ENCODE peak calls at places on chromosomes 11 and 22, in seven cellular contexts. B is activated naive CD8-positive, alpha-beta T cell treated with anti-CD3 and anti-CD28 coated beads, Interleukin-2, amount 50 U/mL, for 16 hours; F is B cell; Q is Peyer's patch; R is HEK293T; S is CD8-positive, alpha-beta memory T cell; I is activated CD8-positive, alpha-beta memory T cell treated with anti-CD3 and anti-CD28 coated beads for 1 hour. C is an unnamed sample.

GRCh38 chr11:16603245-16603644 is 135.2 kb upstream of the C11orf58 start:
- DNase-seq in S (no peak), Q (no peak), R (peak; percentile 10), F (no peak), I (no peak), B (no peak), C (no peak)

GRCh38 chr11:35313066-35313765 is 106.1 kb downstream of the SLC1A2 start:
- DNase-seq in Q (peak; percentile 32), S (no peak), B (no peak), F (peak; percentile 75), I (no peak), R (no peak), C (no peak)

GRCh38 chr22:45731041-45731797 is 59.6 kb downstream of the ATXN10 start:
- DNase-seq in I (no peak), Q (no peak), S (no peak), B (no peak), R (no peak), F (no peak), C (no peak)

GRCh38 chr11:43908191-43908590 is 27.6 kb downstream of the ALKBH3 start:
- DNase-seq in R (no peak), S (no peak), Q (no peak), B (no peak), F (no peak), I (no peak), C (peak; percentile 17)

GRCh38 chr22:19723165-19723989 is at the start of gene GP1BB:
- DNase-seq in S (no peak), Q (no peak), R (peak; percentile 65), B (no peak), I (no peak), F (peak; percentile 57), C (no peak)

GRCh38 chr22:23533328-23533762 is 46.7 kb downstream of the IGLL1 start:
- DNase-seq in F (peak; percentile 38), Q (no peak), B (no peak), R (peak; percentile 78), S (no peak), I (no peak), C (no peak)

GRCh38 chr11:39806652-39807051 is 1652.8 kb downstream of the LRRC4C start:
- DNase-seq in R (no peak), Q (no peak), F (no peak), B (no peak), S (no peak), I (no peak), C (no peak)

GRCh38 chr11:48103621-48104561 is 112.7 kb upstream of the OR4B1 start:
- DNase-seq in Q (peak; percentile 12), I (no peak), F (no peak), S (no peak), R (no peak), B (no peak), C (no peak)

GRCh38 chr22:46551996-46552395 is 14.6 kb upstream of the CELSR1 start:
- DNase-seq in B (no peak), F (no peak), Q (no peak), R (no peak), I (no peak), S (no peak), C (no peak)

GRCh38 chr11:27174026-27174425 is 133.4 kb downstream of the BBOX1 start:
- DNase-seq in Q (no peak), S (no peak), F (no peak), B (no peak), R (no peak), I (no peak), C (no peak)